ENCODE peak calls at places on chromosomes 3 and 15, in ten cellular contexts. One of them, this sample, is unnamed.

GRCh38 chr3:72655151-72655551 is 193.1 kb downstream of the SHQ1 start:
- DNase-seq in germinal center: no peak
- DNase-seq in stimulated activated CD4-positive, alpha-beta T cell treated with anti-CD3 and anti-CD28 coated beads, Interleukin-1b, Interleukin-23, amount 100 ng/mL, for 1 hour: no peak
- DNase-seq in WERI-Rb-1: no peak
- DNase-seq in DMS79: no peak
- DNase-seq in CD4-positive, alpha-beta memory T cell: no peak
- DNase-seq in mesothelial cell of epicardium: no peak
- DNase-seq in NCI-H446: no peak
- DNase-seq in endothelial cell: peak
- DNase-seq in hepatocyte: no peak
- DNase-seq in this sample: no peak

GRCh38 chr3:187063286-187064081 is 75.8 kb downstream of the RPL39L start:
- DNase-seq in stimulated activated CD4-positive, alpha-beta T cell treated with anti-CD3 and anti-CD28 coated beads, Interleukin-1b, Interleukin-23, amount 100 ng/mL, for 1 hour: no peak
- DNase-seq in endothelial cell: no peak
- DNase-seq in mesothelial cell of epicardium: no peak
- DNase-seq in WERI-Rb-1: peak
- DNase-seq in NCI-H446: no peak
- DNase-seq in germinal center: no peak
- DNase-seq in CD4-positive, alpha-beta memory T cell: peak
- DNase-seq in DMS79: no peak
- DNase-seq in hepatocyte: no peak
- DNase-seq in this sample: no peak

GRCh38 chr3:81554805-81555204 is 206.6 kb downstream of the GBE1 start:
- DNase-seq in germinal center: no peak
- DNase-seq in hepatocyte: no peak
- DNase-seq in CD4-positive, alpha-beta memory T cell: no peak
- DNase-seq in mesothelial cell of epicardium: no peak
- DNase-seq in DMS79: no peak
- DNase-seq in endothelial cell: peak
- DNase-seq in NCI-H446: no peak
- DNase-seq in WERI-Rb-1: no peak
- DNase-seq in stimulated activated CD4-positive, alpha-beta T cell treated with anti-CD3 and anti-CD28 coated beads, Interleukin-1b, Interleukin-23, amount 100 ng/mL, for 1 hour: no peak
- DNase-seq in this sample: no peak

GRCh38 chr3:155870133-155870944 is at the start of gene GMPS:
- DNase-seq in germinal center: peak
- DNase-seq in NCI-H446: peak
- DNase-seq in stimulated activated CD4-positive, alpha-beta T cell treated with anti-CD3 and anti-CD28 coated beads, Interleukin-1b, Interleukin-23, amount 100 ng/mL, for 1 hour: peak
- DNase-seq in WERI-Rb-1: peak
- DNase-seq in endothelial cell: peak
- DNase-seq in mesothelial cell of epicardium: peak
- DNase-seq in DMS79: peak
- DNase-seq in hepatocyte: peak
- DNase-seq in CD4-positive, alpha-beta memory T cell: peak
- DNase-seq in this sample: peak

GRCh38 chr3:124837730-124838186 is 49.4 kb downstream of the ITGB5 start:
- DNase-seq in WERI-Rb-1: no peak
- DNase-seq in germinal center: no peak
- DNase-seq in hepatocyte: peak
- DNase-seq in NCI-H446: no peak
- DNase-seq in stimulated activated CD4-positive, alpha-beta T cell treated with anti-CD3 and anti-CD28 coated beads, Interleukin-1b, Interleukin-23, amount 100 ng/mL, for 1 hour: no peak
- DNase-seq in endothelial cell: peak
- DNase-seq in mesothelial cell of epicardium: no peak
- DNase-seq in DMS79: no peak
- DNase-seq in CD4-positive, alpha-beta memory T cell: no peak
- DNase-seq in this sample: no peak

GRCh38 chr15:54289590-54290136 is 311.4 kb downstream of the UNC13C start:
- DNase-seq in WERI-Rb-1: no peak
- DNase-seq in stimulated activated CD4-positive, alpha-beta T cell treated with anti-CD3 and anti-CD28 coated beads, Interleukin-1b, Interleukin-23, amount 100 ng/mL, for 1 hour: no peak
- DNase-seq in NCI-H446: no peak
- DNase-seq in CD4-positive, alpha-beta memory T cell: no peak
- DNase-seq in DMS79: no peak
- DNase-seq in hepatocyte: no peak
- DNase-seq in germinal center: no peak
- DNase-seq in endothelial cell: no peak
- DNase-seq in mesothelial cell of epicardium: no peak
- DNase-seq in this sample: no peak

GRCh38 chr3:68089572-68089991 is 435.2 kb upstream of the SUCLG2 start:
- DNase-seq in stimulated activated CD4-positive, alpha-beta T cell treated with anti-CD3 and anti-CD28 coated beads, Interleukin-1b, Interleukin-23, amount 100 ng/mL, for 1 hour: no peak
- DNase-seq in mesothelial cell of epicardium: no peak
- DNase-seq in CD4-positive, alpha-beta memory T cell: no peak
- DNase-seq in WERI-Rb-1: no peak
- DNase-seq in germinal center: no peak
- DNase-seq in endothelial cell: no peak
- DNase-seq in NCI-H446: no peak
- DNase-seq in hepatocyte: peak
- DNase-seq in DMS79: no peak
- DNase-seq in this sample: no peak

GRCh38 chr3:36957862-36958686 is 13.2 kb upstream of the TRANK1 start:
- DNase-seq in DMS79: no peak
- DNase-seq in mesothelial cell of epicardium: no peak
- DNase-seq in WERI-Rb-1: no peak
- DNase-seq in NCI-H446: no peak
- DNase-seq in germinal center: no peak
- DNase-seq in CD4-positive, alpha-beta memory T cell: no peak
- DNase-seq in endothelial cell: no peak
- DNase-seq in hepatocyte: peak
- DNase-seq in stimulated activated CD4-positive, alpha-beta T cell treated with anti-CD3 and anti-CD28 coated beads, Interleukin-1b, Interleukin-23, amount 100 ng/mL, for 1 hour: no peak
- DNase-seq in this sample: no peak

GRCh38 chr15:76330281-76330680 is 6.3 kb upstream of the ISL2 start:
- DNase-seq in WERI-Rb-1: peak
- DNase-seq in mesothelial cell of epicardium: no peak
- DNase-seq in stimulated activated CD4-positive, alpha-beta T cell treated with anti-CD3 and anti-CD28 coated beads, Interleukin-1b, Interleukin-23, amount 100 ng/mL, for 1 hour: no peak
- DNase-seq in NCI-H446: no peak
- DNase-seq in endothelial cell: no peak
- DNase-seq in CD4-positive, alpha-beta memory T cell: no peak
- DNase-seq in germinal center: no peak
- DNase-seq in DMS79: no peak
- DNase-seq in hepatocyte: no peak
- DNase-seq in this sample: no peak

GRCh38 chr3:45785626-45786150 is 10.6 kb downstream of the SLC6A20 start:
- DNase-seq in NCI-H446: no peak
- DNase-seq in DMS79: no peak
- DNase-seq in stimulated activated CD4-positive, alpha-beta T cell treated with anti-CD3 and anti-CD28 coated beads, Interleukin-1b, Interleukin-23, amount 100 ng/mL, for 1 hour: no peak
- DNase-seq in WERI-Rb-1: no peak
- DNase-seq in germinal center: no peak
- DNase-seq in hepatocyte: no peak
- DNase-seq in CD4-positive, alpha-beta memory T cell: no peak
- DNase-seq in endothelial cell: no peak
- DNase-seq in mesothelial cell of epicardium: peak
- DNase-seq in this sample: no peak

GRCh38 chr3:125054436-125055164 is 1.2 kb downstream of the HEG1 start:
- DNase-seq in mesothelial cell of epicardium: no peak
- DNase-seq in hepatocyte: peak
- DNase-seq in stimulated activated CD4-positive, alpha-beta T cell treated with anti-CD3 and anti-CD28 coated beads, Interleukin-1b, Interleukin-23, amount 100 ng/mL, for 1 hour: no peak
- DNase-seq in WERI-Rb-1: no peak
- DNase-seq in endothelial cell: no peak
- DNase-seq in germinal center: peak
- DNase-seq in CD4-positive, alpha-beta memory T cell: peak
- DNase-seq in NCI-H446: no peak
- DNase-seq in DMS79: no peak
- DNase-seq in this sample: peak

GRCh38 chr15:68205949-68206539 is 912 bp upstream of the CALML4 start:
- DNase-seq in CD4-positive, alpha-beta memory T cell: no peak
- DNase-seq in WERI-Rb-1: no peak
- DNase-seq in NCI-H446: no peak
- DNase-seq in DMS79: no peak
- DNase-seq in hepatocyte: peak
- DNase-seq in mesothelial cell of epicardium: no peak
- DNase-seq in stimulated activated CD4-positive, alpha-beta T cell treated with anti-CD3 and anti-CD28 coated beads, Interleukin-1b, Interleukin-23, amount 100 ng/mL, for 1 hour: no peak
- DNase-seq in germinal center: no peak
- DNase-seq in endothelial cell: no peak
- DNase-seq in this sample: no peak

GRCh38 chr3:119309591-119309990 is 15.4 kb downstream of the ARHGAP31 start:
- DNase-seq in hepatocyte: no peak
- DNase-seq in mesothelial cell of epicardium: no peak
- DNase-seq in CD4-positive, alpha-beta memory T cell: no peak
- DNase-seq in endothelial cell: no peak
- DNase-seq in DMS79: no peak
- DNase-seq in NCI-H446: no peak
- DNase-seq in WERI-Rb-1: no peak
- DNase-seq in stimulated activated CD4-positive, alpha-beta T cell treated with anti-CD3 and anti-CD28 coated beads, Interleukin-1b, Interleukin-23, amount 100 ng/mL, for 1 hour: no peak
- DNase-seq in germinal center: no peak
- DNase-seq in this sample: no peak

GRCh38 chr15:90294601-90295269 is 29.3 kb downstream of the NGRN start:
- DNase-seq in germinal center: no peak
- DNase-seq in CD4-positive, alpha-beta memory T cell: no peak
- DNase-seq in NCI-H446: no peak
- DNase-seq in stimulated activated CD4-positive, alpha-beta T cell treated with anti-CD3 and anti-CD28 coated beads, Interleukin-1b, Interleukin-23, amount 100 ng/mL, for 1 hour: no peak
- DNase-seq in hepatocyte: no peak
- DNase-seq in endothelial cell: no peak
- DNase-seq in WERI-Rb-1: no peak
- DNase-seq in DMS79: no peak
- DNase-seq in mesothelial cell of epicardium: no peak
- DNase-seq in this sample: no peak

GRCh38 chr15:35320158-35320780 is 225.7 kb downstream of the DPH6 start:
- DNase-seq in stimulated activated CD4-positive, alpha-beta T cell treated with anti-CD3 and anti-CD28 coated beads, Interleukin-1b, Interleukin-23, amount 100 ng/mL, for 1 hour: no peak
- DNase-seq in CD4-positive, alpha-beta memory T cell: no peak
- DNase-seq in DMS79: no peak
- DNase-seq in germinal center: no peak
- DNase-seq in WERI-Rb-1: no peak
- DNase-seq in hepatocyte: no peak
- DNase-seq in endothelial cell: no peak
- DNase-seq in mesothelial cell of epicardium: no peak
- DNase-seq in NCI-H446: no peak
- DNase-seq in this sample: no peak